ENCODE peak calls at places on chromosome 1, in nine cellular contexts. One of them, this sample, is unnamed.

GRCh38 chr1:201530741-201531521 is 8.0 kb upstream of the NAV1 start:
- DNase-seq in PC-3: peak; percentile 70
- DNase-seq in hepatocyte: peak; percentile 90
- DNase-seq in GM23338: peak; percentile 90
- DNase-seq in MM.1S: peak; percentile 56
- DNase-seq in OCI-LY7: peak; percentile 39
- DNase-seq in neural progenitor cell: peak; percentile 83
- DNase-seq in SK-N-SH: peak; percentile 89
- DNase-seq in HCT116: peak; percentile 45
- DNase-seq in this sample: peak; percentile 95

GRCh38 chr1:38071530-38072266 is 25.1 kb upstream of the POU3F1 start:
- DNase-seq in PC-3: peak; percentile 38
- DNase-seq in hepatocyte: peak; percentile 37
- DNase-seq in GM23338: peak; percentile 66
- DNase-seq in MM.1S: peak; percentile 59
- DNase-seq in OCI-LY7: peak; percentile 28
- DNase-seq in neural progenitor cell: no peak
- DNase-seq in SK-N-SH: peak; percentile 56
- DNase-seq in HCT116: no peak
- DNase-seq in this sample: peak; percentile 63

GRCh38 chr1:174990382-174990999 is 9.3 kb upstream of the CACYBP start:
- DNase-seq in PC-3: peak; percentile 73
- DNase-seq in hepatocyte: no peak
- DNase-seq in GM23338: no peak
- DNase-seq in MM.1S: peak; percentile 78
- DNase-seq in OCI-LY7: peak; percentile 56
- DNase-seq in neural progenitor cell: no peak
- DNase-seq in SK-N-SH: peak; percentile 49
- DNase-seq in HCT116: no peak
- DNase-seq in this sample: peak; percentile 85

GRCh38 chr1:245807954-245808719 is 653.4 kb downstream of the KIF26B start:
- DNase-seq in PC-3: no peak
- DNase-seq in hepatocyte: no peak
- DNase-seq in GM23338: no peak
- DNase-seq in MM.1S: no peak
- DNase-seq in OCI-LY7: peak; percentile 79
- DNase-seq in neural progenitor cell: no peak
- DNase-seq in SK-N-SH: peak; percentile 81
- DNase-seq in HCT116: no peak
- DNase-seq in this sample: no peak

GRCh38 chr1:173393655-173393993 is 83.5 kb upstream of the PRDX6 start:
- DNase-seq in PC-3: no peak
- DNase-seq in hepatocyte: no peak
- DNase-seq in GM23338: no peak
- DNase-seq in MM.1S: no peak
- DNase-seq in OCI-LY7: no peak
- DNase-seq in neural progenitor cell: no peak
- DNase-seq in SK-N-SH: no peak
- DNase-seq in HCT116: no peak
- DNase-seq in this sample: peak; percentile 85

GRCh38 chr1:20255666-20256065 is 35.0 kb upstream of the VWA5B1 start:
- DNase-seq in PC-3: peak; percentile 78
- DNase-seq in hepatocyte: peak; percentile 87
- DNase-seq in GM23338: no peak
- DNase-seq in MM.1S: no peak
- DNase-seq in OCI-LY7: no peak
- DNase-seq in neural progenitor cell: no peak
- DNase-seq in SK-N-SH: no peak
- DNase-seq in HCT116: no peak
- DNase-seq in this sample: peak; percentile 45

GRCh38 chr1:55284856-55285255 is 69.7 kb upstream of the USP24 start:
- DNase-seq in PC-3: peak; percentile 67
- DNase-seq in hepatocyte: peak; percentile 66
- DNase-seq in GM23338: peak; percentile 64
- DNase-seq in MM.1S: peak; percentile 36
- DNase-seq in OCI-LY7: peak; percentile 26
- DNase-seq in neural progenitor cell: peak; percentile 61
- DNase-seq in SK-N-SH: peak; percentile 36
- DNase-seq in HCT116: peak; percentile 29
- DNase-seq in this sample: peak; percentile 72

GRCh38 chr1:157966034-157966671 is 27.3 kb upstream of the KIRREL1 start:
- DNase-seq in PC-3: no peak
- DNase-seq in hepatocyte: peak; percentile 86
- DNase-seq in GM23338: peak; percentile 8
- DNase-seq in MM.1S: no peak
- DNase-seq in OCI-LY7: no peak
- DNase-seq in neural progenitor cell: no peak
- DNase-seq in SK-N-SH: no peak
- DNase-seq in HCT116: no peak
- DNase-seq in this sample: peak; percentile 49

GRCh38 chr1:234598974-234599616 is 10.9 kb downstream of the IRF2BP2 start:
- DNase-seq in PC-3: no peak
- DNase-seq in hepatocyte: peak; percentile 27
- DNase-seq in GM23338: no peak
- DNase-seq in MM.1S: no peak
- DNase-seq in OCI-LY7: no peak
- DNase-seq in neural progenitor cell: no peak
- DNase-seq in SK-N-SH: no peak
- DNase-seq in HCT116: no peak
- DNase-seq in this sample: no peak

GRCh38 chr1:180964609-180965008 is 51.9 kb downstream of the KIAA1614 start:
- DNase-seq in PC-3: no peak
- DNase-seq in hepatocyte: no peak
- DNase-seq in GM23338: no peak
- DNase-seq in MM.1S: no peak
- DNase-seq in OCI-LY7: no peak
- DNase-seq in neural progenitor cell: no peak
- DNase-seq in SK-N-SH: no peak
- DNase-seq in HCT116: no peak
- DNase-seq in this sample: no peak

GRCh38 chr1:109763646-109764415 is at the start of gene EPS8L3:
- DNase-seq in PC-3: no peak
- DNase-seq in hepatocyte: peak; percentile 85
- DNase-seq in GM23338: no peak
- DNase-seq in MM.1S: no peak
- DNase-seq in OCI-LY7: no peak
- DNase-seq in neural progenitor cell: no peak
- DNase-seq in SK-N-SH: no peak
- DNase-seq in HCT116: no peak
- DNase-seq in this sample: no peak

GRCh38 chr1:20160034-20160433 is 20.9 kb downstream of the PLA2G2F start:
- DNase-seq in PC-3: no peak
- DNase-seq in hepatocyte: no peak
- DNase-seq in GM23338: no peak
- DNase-seq in MM.1S: no peak
- DNase-seq in OCI-LY7: peak; percentile 58
- DNase-seq in neural progenitor cell: no peak
- DNase-seq in SK-N-SH: no peak
- DNase-seq in HCT116: peak; percentile 27
- DNase-seq in this sample: no peak

GRCh38 chr1:76832521-76832920 is 34.8 kb upstream of the ST6GALNAC5 start:
- DNase-seq in PC-3: no peak
- DNase-seq in hepatocyte: no peak
- DNase-seq in GM23338: no peak
- DNase-seq in MM.1S: no peak
- DNase-seq in OCI-LY7: no peak
- DNase-seq in neural progenitor cell: no peak
- DNase-seq in SK-N-SH: no peak
- DNase-seq in HCT116: no peak
- DNase-seq in this sample: no peak

GRCh38 chr1:52423771-52424170 is 19.4 kb downstream of the PRPF38A start:
- DNase-seq in PC-3: no peak
- DNase-seq in hepatocyte: no peak
- DNase-seq in GM23338: no peak
- DNase-seq in MM.1S: no peak
- DNase-seq in OCI-LY7: no peak
- DNase-seq in neural progenitor cell: no peak
- DNase-seq in SK-N-SH: no peak
- DNase-seq in HCT116: no peak
- DNase-seq in this sample: no peak

GRCh38 chr1:192615055-192615454 is 20.9 kb upstream of the RGS13 start:
- DNase-seq in PC-3: no peak
- DNase-seq in hepatocyte: no peak
- DNase-seq in GM23338: no peak
- DNase-seq in MM.1S: peak; percentile 60
- DNase-seq in OCI-LY7: peak; percentile 47
- DNase-seq in neural progenitor cell: no peak
- DNase-seq in SK-N-SH: no peak
- DNase-seq in HCT116: no peak
- DNase-seq in this sample: no peak

GRCh38 chr1:55456961-55457360 is 241.8 kb upstream of the USP24 start:
- DNase-seq in PC-3: no peak
- DNase-seq in hepatocyte: no peak
- DNase-seq in GM23338: no peak
- DNase-seq in MM.1S: no peak
- DNase-seq in OCI-LY7: no peak
- DNase-seq in neural progenitor cell: no peak
- DNase-seq in SK-N-SH: no peak
- DNase-seq in HCT116: no peak
- DNase-seq in this sample: no peak

GRCh38 chr1:161511756-161512060 is 6.5 kb downstream of the FCGR2A start:
- DNase-seq in PC-3: no peak
- DNase-seq in hepatocyte: no peak
- DNase-seq in GM23338: no peak
- DNase-seq in MM.1S: no peak
- DNase-seq in OCI-LY7: no peak
- DNase-seq in neural progenitor cell: no peak
- DNase-seq in SK-N-SH: no peak
- DNase-seq in HCT116: no peak
- DNase-seq in this sample: no peak

GRCh38 chr1:161506336-161507223 is 1.3 kb downstream of the FCGR2A start:
- DNase-seq in PC-3: no peak
- DNase-seq in hepatocyte: peak; percentile 37
- DNase-seq in GM23338: peak; percentile 35
- DNase-seq in MM.1S: no peak
- DNase-seq in OCI-LY7: no peak
- DNase-seq in neural progenitor cell: no peak
- DNase-seq in SK-N-SH: no peak
- DNase-seq in HCT116: no peak
- DNase-seq in this sample: peak; percentile 74

GRCh38 chr1:161510477-161510876 is 5.2 kb downstream of the FCGR2A start:
- DNase-seq in PC-3: no peak
- DNase-seq in hepatocyte: no peak
- DNase-seq in GM23338: no peak
- DNase-seq in MM.1S: no peak
- DNase-seq in OCI-LY7: no peak
- DNase-seq in neural progenitor cell: no peak
- DNase-seq in SK-N-SH: no peak
- DNase-seq in HCT116: no peak
- DNase-seq in this sample: no peak

GRCh38 chr1:161505892-161506173 is 576 bp downstream of the FCGR2A start:
- DNase-seq in PC-3: no peak
- DNase-seq in hepatocyte: no peak
- DNase-seq in GM23338: no peak
- DNase-seq in MM.1S: no peak
- DNase-seq in OCI-LY7: no peak
- DNase-seq in neural progenitor cell: no peak
- DNase-seq in SK-N-SH: no peak
- DNase-seq in HCT116: no peak
- DNase-seq in this sample: no peak

GRCh38 chr1:161511018-161511755 is 5.9 kb downstream of the FCGR2A start:
- DNase-seq in PC-3: no peak
- DNase-seq in hepatocyte: peak; percentile 31
- DNase-seq in GM23338: no peak
- DNase-seq in MM.1S: no peak
- DNase-seq in OCI-LY7: no peak
- DNase-seq in neural progenitor cell: no peak
- DNase-seq in SK-N-SH: no peak
- DNase-seq in HCT116: no peak
- DNase-seq in this sample: no peak
- TF ChIP-seq EZH2phosphoT487 in PC-3: no peak
- TF ChIP-seq EZH2phosphoT487 in hepatocyte: no peak
- TF ChIP-seq EZH2phosphoT487 in GM23338: no peak
- TF ChIP-seq EZH2phosphoT487 in MM.1S: no peak
- TF ChIP-seq EZH2phosphoT487 in OCI-LY7: no peak
- TF ChIP-seq EZH2phosphoT487 in neural progenitor cell: no peak
- TF ChIP-seq EZH2phosphoT487 in SK-N-SH: no peak
- TF ChIP-seq EZH2phosphoT487 in HCT116: no peak
- TF ChIP-seq EZH2phosphoT487 in this sample: no peak

GRCh38 chr1:112298558-112298957 is 97.5 kb upstream of the CTTNBP2NL start:
- DNase-seq in PC-3: peak; percentile 73
- DNase-seq in hepatocyte: peak; percentile 54
- DNase-seq in GM23338: peak; percentile 88
- DNase-seq in MM.1S: peak; percentile 25
- DNase-seq in OCI-LY7: peak; percentile 29
- DNase-seq in neural progenitor cell: peak; percentile 80
- DNase-seq in SK-N-SH: peak; percentile 42
- DNase-seq in HCT116: peak; percentile 48
- DNase-seq in this sample: peak; percentile 68

GRCh38 chr1:112296908-112297307 is 99.1 kb upstream of the CTTNBP2NL start:
- DNase-seq in PC-3: peak; percentile 5
- DNase-seq in hepatocyte: no peak
- DNase-seq in GM23338: no peak
- DNase-seq in MM.1S: no peak
- DNase-seq in OCI-LY7: no peak
- DNase-seq in neural progenitor cell: no peak
- DNase-seq in SK-N-SH: no peak
- DNase-seq in HCT116: no peak
- DNase-seq in this sample: no peak

GRCh38 chr1:112297536-112297935 is 98.5 kb upstream of the CTTNBP2NL start:
- DNase-seq in PC-3: no peak
- DNase-seq in hepatocyte: no peak
- DNase-seq in GM23338: no peak
- DNase-seq in MM.1S: no peak
- DNase-seq in OCI-LY7: no peak
- DNase-seq in neural progenitor cell: no peak
- DNase-seq in SK-N-SH: no peak
- DNase-seq in HCT116: no peak
- DNase-seq in this sample: peak; percentile 8
- TF ChIP-seq EZH2phosphoT487 in PC-3: no peak
- TF ChIP-seq EZH2phosphoT487 in hepatocyte: no peak
- TF ChIP-seq EZH2phosphoT487 in GM23338: no peak
- TF ChIP-seq EZH2phosphoT487 in MM.1S: no peak
- TF ChIP-seq EZH2phosphoT487 in OCI-LY7: no peak
- TF ChIP-seq EZH2phosphoT487 in neural progenitor cell: no peak
- TF ChIP-seq EZH2phosphoT487 in SK-N-SH: no peak
- TF ChIP-seq EZH2phosphoT487 in HCT116: no peak
- TF ChIP-seq EZH2phosphoT487 in this sample: no peak

GRCh38 chr1:210446479-210446878 is 117.8 kb downstream of the HHAT start:
- DNase-seq in PC-3: peak; percentile 24
- DNase-seq in hepatocyte: peak; percentile 49
- DNase-seq in GM23338: no peak
- DNase-seq in MM.1S: no peak
- DNase-seq in OCI-LY7: no peak
- DNase-seq in neural progenitor cell: peak; percentile 66
- DNase-seq in SK-N-SH: no peak
- DNase-seq in HCT116: no peak
- DNase-seq in this sample: no peak
- TF ChIP-seq EZH2phosphoT487 in PC-3: no peak
- TF ChIP-seq EZH2phosphoT487 in hepatocyte: no peak
- TF ChIP-seq EZH2phosphoT487 in GM23338: no peak
- TF ChIP-seq EZH2phosphoT487 in MM.1S: no peak
- TF ChIP-seq EZH2phosphoT487 in OCI-LY7: no peak
- TF ChIP-seq EZH2phosphoT487 in neural progenitor cell: no peak
- TF ChIP-seq EZH2phosphoT487 in SK-N-SH: no peak
- TF ChIP-seq EZH2phosphoT487 in HCT116: no peak
- TF ChIP-seq EZH2phosphoT487 in this sample: no peak

DNA sequence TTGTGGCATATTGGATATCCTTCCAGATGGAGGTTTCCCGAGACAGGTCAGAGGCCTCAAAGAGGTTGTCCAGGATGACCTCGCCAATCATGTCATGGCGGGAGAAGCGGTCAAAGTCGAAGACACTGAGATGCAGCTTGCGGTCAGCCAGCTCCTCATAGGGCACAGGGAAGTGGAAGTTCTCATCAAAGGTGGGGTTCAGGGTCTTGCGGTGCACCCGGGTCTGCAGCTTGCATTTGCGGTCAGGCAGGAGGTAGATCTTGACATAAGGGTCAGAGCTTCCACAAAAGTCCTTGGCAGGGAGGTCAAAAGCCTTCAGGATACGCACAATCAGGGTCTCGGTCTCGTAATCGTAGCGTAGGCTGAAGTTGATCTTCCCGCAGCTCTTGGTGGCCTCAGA is 16.2 kb downstream of the SYT6 start:
- DNase-seq in PC-3: no peak
- DNase-seq in hepatocyte: no peak
- DNase-seq in GM23338: no peak
- DNase-seq in MM.1S: no peak
- DNase-seq in OCI-LY7: no peak
- DNase-seq in neural progenitor cell: no peak
- DNase-seq in SK-N-SH: no peak
- DNase-seq in HCT116: no peak
- DNase-seq in this sample: no peak
- TF ChIP-seq EZH2phosphoT487 in PC-3: no peak
- TF ChIP-seq EZH2phosphoT487 in hepatocyte: no peak
- TF ChIP-seq EZH2phosphoT487 in GM23338: no peak
- TF ChIP-seq EZH2phosphoT487 in MM.1S: no peak
- TF ChIP-seq EZH2phosphoT487 in OCI-LY7: no peak
- TF ChIP-seq EZH2phosphoT487 in neural progenitor cell: no peak
- TF ChIP-seq EZH2phosphoT487 in SK-N-SH: no peak
- TF ChIP-seq EZH2phosphoT487 in HCT116: no peak
- TF ChIP-seq EZH2phosphoT487 in this sample: no peak